ENCODE peak calls at places on chromosomes 11 and 22, in five cellular contexts. N, C, I, Q and F are unnamed samples.
A peak's percentile ranks its signal among the peaks of the same experiment; 100 is the strongest.

GRCh38 chr11:1520987-1521349 is 34.4 kb upstream of the MOB2 start:
- DNase-seq in C (no peak), I (no peak), N (peak; percentile 25), Q (no peak), F (no peak)

GRCh38 chr11:46330887-46331652 is 16.2 kb upstream of the DGKZ start:
- DNase-seq in N (no peak), C (no peak), I (no peak), Q (no peak), F (no peak)

GRCh38 chr11:134097146-134097545 is 28.3 kb downstream of the JAM3 start:
- DNase-seq in I (no peak), Q (no peak), N (no peak), C (no peak), F (no peak)

GRCh38 chr22:42343136-42343484 is 72.7 kb upstream of the TCF20 start:
- DNase-seq in N (no peak), C (no peak), I (no peak), Q (no peak), F (no peak)

GRCh38 chr22:32861330-32861729 is 59.8 kb downstream of the TIMP3 start:
- DNase-seq in N (no peak), C (no peak), I (no peak), Q (no peak), F (no peak)

GRCh38 chr22:27317156-27317555 is 484.4 kb downstream of the MN1 start:
- DNase-seq in N (peak; percentile 3), C (no peak), Q (no peak), I (no peak), F (no peak)

GRCh38 chr11:33970984-33971466 is 79.1 kb upstream of the LMO2 start:
- DNase-seq in C (peak; percentile 31), I (peak; percentile 50), Q (no peak), N (peak; percentile 86), F (peak; percentile 75)

GRCh38 chr11:128184981-128185380 is 402.4 kb downstream of the ETS1 start:
- DNase-seq in N (no peak), C (no peak), I (no peak), Q (no peak), F (no peak)

GRCh38 chr11:111454561-111455192 is 57.5 kb downstream of the BTG4 start:
- DNase-seq in C (no peak), I (peak; percentile 73), Q (peak; percentile 59), N (peak; percentile 65), F (peak; percentile 42)

GRCh38 chr22:35310556-35311550 is 11.2 kb downstream of the TOM1 start:
- DNase-seq in C (no peak), N (no peak), Q (no peak), I (no peak), F (no peak)

GRCh38 chr22:49773531-49773930 is 54.1 kb downstream of the BRD1 start:
- DNase-seq in C (no peak), Q (no peak), N (no peak), I (no peak), F (no peak)

GRCh38 chr11:16985297-16985696 is 28.9 kb downstream of the PLEKHA7 start:
- DNase-seq in I (no peak), N (no peak), C (no peak), Q (no peak), F (no peak)

GRCh38 chr22:43313497-43314474 is 29.4 kb downstream of the SCUBE1 start:
- DNase-seq in Q (no peak), C (no peak), I (no peak), N (no peak), F (no peak)

GRCh38 chr11:73152861-73153483 is 10.9 kb upstream of the FCHSD2 start:
- DNase-seq in Q (no peak), C (no peak), N (no peak), I (no peak), F (no peak)

GRCh38 chr22:31084811-31085492 is 3.8 kb downstream of the SMTN start:
- DNase-seq in N (peak; percentile 88), I (peak; percentile 75), C (peak; percentile 66), Q (peak; percentile 82), F (peak; percentile 77)

GRCh38 chr11:15977116-15977515 is 379.2 kb downstream of the SOX6 start:
- DNase-seq in N (no peak), Q (no peak), I (no peak), C (no peak), F (no peak)

GRCh38 chr11:116224154-116224888 is 548.5 kb downstream of the BUD13 start:
- DNase-seq in N (peak; percentile 46), C (peak; percentile 27), I (peak; percentile 22), Q (peak; percentile 6), F (no peak)

GRCh38 chr11:65915821-65916251 is 3.0 kb downstream of the C11orf68 start:
- DNase-seq in N (peak; percentile 55), C (no peak), Q (no peak), I (peak; percentile 99), F (peak; percentile 57)

GRCh38 chr11:72507050-72507449 is 72.7 kb upstream of the CLPB start:
- DNase-seq in Q (no peak), I (no peak), C (no peak), N (no peak), F (no peak)

GRCh38 chr11:83437939-83438338 is 151.8 kb upstream of the CCDC90B start:
- DNase-seq in N (no peak), C (no peak), I (no peak), Q (no peak), F (no peak)

GRCh38 chr11:61684870-61685610 is 4.8 kb downstream of the DAGLA start:
- DNase-seq in Q (no peak), N (no peak), C (no peak), I (peak; percentile 54), F (no peak)

GRCh38 chr11:71787014-71787823 is 45.8 kb upstream of the DEFB108B start:
- DNase-seq in Q (peak; percentile 94), N (peak; percentile 98), I (peak; percentile 98), C (peak; percentile 82), F (peak; percentile 96)

GRCh38 chr11:110093407-110094297 is 460 bp downstream of the ZC3H12C start:
- DNase-seq in I (peak; percentile 51), N (peak; percentile 40), Q (peak; percentile 76), C (no peak), F (no peak)

GRCh38 chr11:9692696-9693095 is 28.8 kb downstream of the SWAP70 start:
- DNase-seq in I (no peak), N (no peak), C (no peak), Q (no peak), F (peak; percentile 42)
- H3K27ac ChIP-seq in I (no peak overlapping the region), N (no peak overlapping the region), C (no peak overlapping the region), Q (peak overlapping the region; percentile 20), F (peak overlapping the region; percentile 77)

GRCh38 chr22:22425783-22426624 is 82.5 kb downstream of the ZNF280B start:
- DNase-seq in N (no peak), Q (no peak), I (no peak), C (no peak), F (no peak)
- H3K27ac ChIP-seq in N (no peak overlapping the region), Q (peak overlapping the region; percentile 1), I (no peak overlapping the region), C (no peak overlapping the region), F (no peak overlapping the region)

GRCh38 chr11:59785818-59786217 is 24.8 kb downstream of the MRPL16 start:
- DNase-seq in I (no peak), Q (no peak), N (no peak), C (no peak), F (no peak)

GRCh38 chr11:59783632-59784090 is 26.9 kb downstream of the MRPL16 start:
- DNase-seq in C (no peak), Q (no peak), N (no peak), I (no peak), F (no peak)

GRCh38 chr11:59791639-59792038 is 18.9 kb downstream of the MRPL16 start:
- DNase-seq in I (no peak), N (no peak), C (no peak), Q (no peak), F (no peak)

GRCh38 chr11:59787255-59787588 is 23.4 kb downstream of the MRPL16 start:
- DNase-seq in C (no peak), Q (no peak), I (no peak), N (no peak), F (no peak)

GRCh38 chr11:59787816-59788215 is 22.8 kb downstream of the MRPL16 start:
- DNase-seq in I (peak; percentile 73), C (no peak), N (no peak), Q (no peak), F (no peak)
- H3K27ac ChIP-seq in I (no peak overlapping the region), C (no peak overlapping the region), N (no peak overlapping the region), Q (no peak overlapping the region), F (no peak overlapping the region)

GRCh38 chr22:22751043-22751603 is 106.7 kb downstream of the GGTLC2 start:
- DNase-seq in N (no peak), C (no peak), I (no peak), Q (no peak), F (no peak)

GRCh38 chr22:22752199-22752555 is 107.8 kb downstream of the GGTLC2 start:
- DNase-seq in I (no peak), N (no peak), C (no peak), Q (no peak), F (no peak)

GRCh38 chr22:22754268-22754657 is 109.8 kb downstream of the GGTLC2 start:
- DNase-seq in C (no peak), N (no peak), I (no peak), Q (no peak), F (no peak)

GRCh38 chr22:22753526-22754267 is 109.3 kb downstream of the GGTLC2 start:
- DNase-seq in Q (peak; percentile 5), I (peak; percentile 21), N (peak; percentile 96), C (no peak), F (peak; percentile 69)

GRCh38 chr22:22752556-22753477 is 108.4 kb downstream of the GGTLC2 start:
- DNase-seq in Q (no peak), N (no peak), I (peak; percentile 47), C (no peak), F (peak; percentile 93)
- H3K27ac ChIP-seq in Q (no peak overlapping the region), N (no peak overlapping the region), I (no peak overlapping the region), C (no peak overlapping the region), F (no peak overlapping the region)

DNA sequence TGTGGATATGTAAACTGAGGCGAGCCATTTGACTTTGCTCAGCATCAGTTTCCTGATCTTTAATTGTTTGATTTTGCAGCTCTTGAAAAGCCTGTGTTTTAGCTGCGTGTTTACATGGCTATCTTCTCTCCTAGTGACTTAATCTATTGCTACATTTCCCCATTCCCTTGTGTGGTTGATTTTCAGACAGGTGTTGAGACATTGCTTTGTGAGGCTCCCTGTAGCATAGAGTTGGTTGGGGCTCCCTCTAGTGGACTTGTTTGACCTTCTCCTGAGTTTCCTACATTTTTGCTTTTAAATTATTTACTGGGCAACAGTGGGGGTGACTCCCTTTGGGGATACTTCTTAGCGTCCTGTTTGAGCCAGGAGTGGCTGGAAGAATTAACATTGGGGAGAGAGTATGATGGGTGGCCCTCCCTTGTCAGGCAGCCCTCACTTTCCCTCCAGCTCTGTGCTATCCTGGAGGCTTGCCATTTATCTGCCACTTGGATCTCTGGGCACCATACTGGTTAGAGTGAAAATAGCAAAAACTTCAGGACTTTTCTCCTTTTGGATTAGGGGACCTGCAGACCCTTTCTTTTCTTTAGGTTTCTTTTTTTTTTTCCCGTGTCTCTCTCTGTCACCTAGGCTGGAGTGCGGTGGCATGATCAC is 9.2 kb upstream of the CBL start:
- DNase-seq in N (peak; percentile 88), Q (no peak), C (peak; percentile 68), I (peak; percentile 85), F (peak; percentile 91)
- H3K27ac ChIP-seq in N (no peak overlapping the region), Q (no peak overlapping the region), C (no peak overlapping the region), I (no peak overlapping the region), F (peak overlapping the region; percentile 61)

DNA sequence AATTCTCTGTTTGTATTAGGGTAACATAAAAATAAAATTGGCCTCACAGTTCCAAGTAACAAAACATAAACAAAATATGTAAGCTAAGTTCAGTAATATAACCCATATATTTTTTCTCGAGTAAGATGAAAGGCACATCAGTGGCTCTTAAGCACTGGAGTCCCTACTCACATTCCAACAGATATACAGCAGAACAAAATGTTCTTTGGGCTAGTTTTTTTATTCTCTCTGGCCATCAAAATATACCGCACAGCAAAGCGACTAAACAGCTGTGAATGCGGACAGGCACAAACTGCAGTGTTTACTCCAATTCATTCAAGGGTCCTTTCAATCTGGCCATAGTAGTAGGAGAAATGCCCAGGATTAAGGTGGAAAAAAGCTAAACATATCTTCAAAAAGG is 4.6 kb downstream of the CDON start:
- DNase-seq in C (no peak), I (no peak), Q (no peak), N (no peak), F (no peak)
- H3K27ac ChIP-seq in C (no peak overlapping the region), I (no peak overlapping the region), Q (no peak overlapping the region), N (no peak overlapping the region), F (no peak overlapping the region)